ENCODE peak calls at places on chromosomes 5 and 9, in five cellular contexts. D, T, X, E and O are unnamed samples.

GRCh38 chr5:74903165-74903787 is 37.1 kb upstream of the FAM169A start:
- DNase-seq in D (peak), T (peak), X (peak), E (no peak), O (peak)

GRCh38 chr9:8733096-8733954 is 933.7 kb upstream of the DMAC1 start:
- DNase-seq in D (no peak), T (no peak), X (no peak), E (no peak), O (no peak)

GRCh38 chr5:54889826-54890225 is 95.6 kb downstream of the ESM1 start:
- DNase-seq in D (no peak), T (no peak), X (peak), E (no peak), O (no peak)

GRCh38 chr5:157729858-157730257 is 1.4 kb upstream of the THG1L start:
- DNase-seq in D (no peak), T (no peak), X (no peak), E (no peak), O (no peak)

GRCh38 chr5:149268928-149269557 is 2.6 kb upstream of the AFAP1L1 start:
- DNase-seq in D (no peak), T (no peak), X (peak), E (no peak), O (no peak)

GRCh38 chr5:55665065-55665464 is 47.1 kb downstream of the SLC38A9 start:
- DNase-seq in D (no peak), T (no peak), X (peak), E (peak), O (no peak)

GRCh38 chr9:112061152-112061740 is 113.9 kb downstream of the SUSD1 start:
- DNase-seq in D (peak), T (peak), X (peak), E (peak), O (peak)

GRCh38 chr9:135970128-135970815 is 9.1 kb upstream of the UBAC1 start:
- DNase-seq in D (no peak), T (no peak), X (no peak), E (no peak), O (no peak)

GRCh38 chr9:98074119-98074990 is 17.8 kb downstream of the NANS start:
- DNase-seq in D (peak), T (peak), X (peak), E (peak), O (no peak)

GRCh38 chr9:72872718-72873117 is 80.1 kb downstream of the ALDH1A1 start:
- DNase-seq in D (no peak), T (no peak), X (no peak), E (no peak), O (no peak)

GRCh38 chr9:34644766-34645314 is 1.6 kb upstream of the GALT start:
- DNase-seq in D (no peak), T (no peak), X (no peak), E (no peak), O (no peak)

GRCh38 chr5:145162641-145163040 is 672.5 kb downstream of the PRELID2 start:
- DNase-seq in D (no peak), T (no peak), X (no peak), E (no peak), O (no peak)

GRCh38 chr5:148615644-148616283 is 38.6 kb downstream of the HTR4 start:
- DNase-seq in D (no peak), T (no peak), X (peak), E (no peak), O (no peak)

GRCh38 chr9:96382839-96383164 is 709 bp downstream of the SLC35D2 start:
- DNase-seq in D (no peak), T (no peak), X (no peak), E (no peak), O (no peak)

GRCh38 chr5:149581192-149581861 is at the start of gene ARHGEF37:
- DNase-seq in D (peak), T (peak), X (peak), E (peak), O (peak)

GRCh38 chr5:112366987-112367386 is 52.1 kb downstream of the EPB41L4A start:
- DNase-seq in D (no peak), T (no peak), X (peak), E (no peak), O (no peak)

GRCh38 chr5:169091396-169091980 is 209.5 kb downstream of the SLIT3 start:
- DNase-seq in D (no peak), T (no peak), X (no peak), E (no peak), O (no peak)

GRCh38 chr5:32462618-32463017 is 18.1 kb upstream of the ZFR start:
- DNase-seq in D (no peak), T (no peak), X (peak), E (no peak), O (no peak)

GRCh38 chr5:50727149-50727496 is 60.7 kb downstream of the PARP8 start:
- DNase-seq in D (no peak), T (no peak), X (peak), E (no peak), O (no peak)

GRCh38 chr5:38845555-38846378 is at the start of gene OSMR:
- DNase-seq in D (no peak), T (peak), X (peak), E (peak), O (peak)

GRCh38 chr5:149128023-149128875 is 13.0 kb upstream of the ABLIM3 start:
- DNase-seq in D (no peak), T (no peak), X (peak), E (no peak), O (no peak)

GRCh38 chr5:173310861-173311515 is 17.2 kb downstream of the STC2 start:
- DNase-seq in D (no peak), T (no peak), X (peak), E (no peak), O (no peak)

GRCh38 chr5:168341178-168341577 is 49.7 kb downstream of the WWC1 start:
- DNase-seq in D (no peak), T (no peak), X (peak), E (no peak), O (no peak)

GRCh38 chr5:75368391-75368790 is 31.4 kb downstream of the HMGCR start:
- DNase-seq in D (no peak), T (no peak), X (peak), E (no peak), O (no peak)

GRCh38 chr9:17330097-17330496 is 195.3 kb downstream of the CNTLN start:
- DNase-seq in D (no peak), T (no peak), X (peak), E (no peak), O (no peak)

GRCh38 chr9:136400038-136400834 is at the start of gene SNAPC4:
- DNase-seq in D (peak), T (peak), X (peak), E (peak), O (no peak)

GRCh38 chr5:19235101-19235584 is 752.9 kb downstream of the CDH18 start:
- DNase-seq in D (no peak), T (no peak), X (no peak), E (no peak), O (no peak)

GRCh38 chr5:8316608-8317007 is 447.7 kb downstream of the MTRR start:
- DNase-seq in D (no peak), T (no peak), X (no peak), E (no peak), O (no peak)

GRCh38 chr5:172798422-172799215 is 27.6 kb upstream of the DUSP1 start:
- DNase-seq in D (no peak), T (peak), X (peak), E (peak), O (no peak)

GRCh38 chr5:147391781-147392180 is 118.1 kb downstream of the DPYSL3 start:
- DNase-seq in D (no peak), T (no peak), X (peak), E (peak), O (no peak)

GRCh38 chr5:161676109-161676508 is 9.4 kb upstream of the GABRA6 start:
- DNase-seq in D (no peak), T (no peak), X (no peak), E (no peak), O (no peak)

GRCh38 chr9:87389936-87390335 is 107.7 kb upstream of the DAPK1 start:
- DNase-seq in D (no peak), T (no peak), X (peak), E (no peak), O (no peak)

GRCh38 chr5:173538018-173538417 is 78.4 kb downstream of the BOD1 start:
- DNase-seq in D (no peak), T (no peak), X (no peak), E (no peak), O (no peak)

GRCh38 chr9:124040935-124041816 is 29.6 kb downstream of the LHX2 start:
- DNase-seq in D (peak), T (peak), X (peak), E (no peak), O (no peak)

GRCh38 chr9:73441890-73442818 is 290.5 kb downstream of the ANXA1 start:
- DNase-seq in D (no peak), T (no peak), X (peak), E (no peak), O (no peak)

GRCh38 chr5:170480277-170480676 is 23.5 kb upstream of the KCNIP1 start:
- DNase-seq in D (no peak), T (no peak), X (no peak), E (no peak), O (no peak)

GRCh38 chr9:135078361-135078821 is 9.1 kb upstream of the OLFM1 start:
- DNase-seq in D (no peak), T (no peak), X (no peak), E (no peak), O (peak)

GRCh38 chr9:69573666-69574456 is 98.3 kb downstream of the APBA1 start:
- DNase-seq in D (no peak), T (no peak), X (peak), E (no peak), O (no peak)

GRCh38 chr9:118222375-118222774 is 518.2 kb downstream of the TLR4 start:
- DNase-seq in D (no peak), T (no peak), X (no peak), E (no peak), O (no peak)

GRCh38 chr5:35745193-35745592 is 111.5 kb upstream of the IL7R start:
- DNase-seq in D (no peak), T (no peak), X (no peak), E (no peak), O (no peak)

GRCh38 chr5:35745666-35746065 is 111.0 kb upstream of the IL7R start:
- DNase-seq in D (no peak), T (no peak), X (no peak), E (no peak), O (no peak)

GRCh38 chr5:35741126-35741711 is 115.5 kb upstream of the IL7R start:
- DNase-seq in D (no peak), T (no peak), X (peak), E (no peak), O (no peak)

GRCh38 chr5:35743644-35744043 is 113.0 kb upstream of the IL7R start:
- DNase-seq in D (no peak), T (no peak), X (no peak), E (no peak), O (no peak)

GRCh38 chr5:35742006-35742405 is 114.7 kb upstream of the IL7R start:
- DNase-seq in D (no peak), T (no peak), X (peak), E (no peak), O (no peak)
- H3K27ac ChIP-seq in D (no peak), T (no peak), X (peak), E (no peak), O (peak)

DNA sequence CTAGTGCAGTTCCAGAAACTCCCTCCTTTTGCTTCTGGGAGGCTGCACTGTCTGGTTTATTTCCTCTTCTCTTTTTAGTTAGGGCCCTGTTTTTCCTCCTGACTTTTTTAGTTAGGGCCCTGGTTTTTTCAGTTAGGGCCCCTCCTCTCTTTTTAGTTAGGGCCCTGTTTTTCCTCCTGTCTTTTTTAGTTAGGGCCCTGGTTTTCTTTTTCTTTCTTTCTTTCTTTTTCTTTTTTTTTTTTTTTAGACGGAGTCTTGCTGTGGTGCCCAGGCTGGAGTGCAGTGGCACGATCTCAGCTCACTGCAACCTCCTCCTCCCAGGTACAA is 15.1 kb downstream of the GSN start:
- DNase-seq in D (no peak), T (no peak), X (no peak), E (no peak), O (no peak)
- H3K27ac ChIP-seq in D (no peak), T (peak), X (peak), E (peak), O (peak)

DNA sequence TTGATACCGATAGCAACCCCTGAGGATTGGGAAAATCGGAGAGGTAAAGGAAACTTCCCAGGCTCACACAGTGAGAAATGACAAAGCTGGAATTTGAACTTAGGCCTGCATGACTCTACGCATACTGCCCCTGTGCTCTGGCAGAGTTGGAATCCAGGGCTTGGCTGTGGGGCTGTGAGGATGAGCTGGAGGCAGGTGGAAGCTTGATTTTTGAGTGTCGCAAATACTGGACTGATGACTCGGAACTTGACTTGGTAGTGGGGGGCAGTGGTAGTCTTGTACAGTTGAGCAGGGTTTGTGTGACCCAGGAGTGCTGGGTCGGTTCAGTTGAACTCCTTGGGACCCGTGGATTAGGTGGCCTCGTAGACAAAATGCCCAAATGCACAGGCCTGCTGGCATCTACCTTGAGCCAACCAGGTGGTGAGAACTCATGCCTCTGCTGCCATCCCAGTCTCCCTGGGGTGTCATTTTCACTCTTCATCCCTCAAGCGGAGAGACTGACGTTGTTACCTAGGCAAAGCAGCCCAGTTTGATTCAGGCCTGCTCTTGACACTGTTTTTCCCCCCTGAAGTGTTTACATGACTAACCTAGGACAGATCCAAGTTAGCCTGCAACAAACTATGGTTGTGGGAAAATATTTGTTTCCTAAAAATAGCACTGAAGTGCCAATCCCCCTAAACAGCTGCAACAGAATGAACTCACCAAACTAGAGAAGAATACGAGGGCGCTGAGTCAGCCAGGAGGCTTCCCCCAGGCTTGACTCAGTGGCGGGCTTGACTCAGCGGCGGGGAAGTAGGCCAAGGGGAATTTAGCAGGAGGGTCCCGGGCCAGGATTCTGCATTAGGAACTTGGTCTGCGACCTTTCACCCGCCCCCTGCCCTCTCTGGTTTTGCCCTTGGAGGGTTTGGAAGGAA is 45.7 kb upstream of the ORM1 start:
- DNase-seq in D (no peak), T (peak), X (peak), E (no peak), O (peak)
- H3K27ac ChIP-seq in D (no peak), T (no peak), X (peak), E (no peak), O (peak)

GRCh38 chr5:91145233-91145620 is 237.9 kb downstream of the ARRDC3 start:
- DNase-seq in D (no peak), T (no peak), X (no peak), E (no peak), O (no peak)
- H3K27ac ChIP-seq in D (no peak), T (peak), X (no peak), E (peak), O (no peak)

GRCh38 chr5:96655506-96655905 is 6.7 kb upstream of the CAST start:
- DNase-seq in D (no peak), T (no peak), X (peak), E (no peak), O (no peak)

GRCh38 chr5:96657068-96657467 is 5.1 kb upstream of the CAST start:
- DNase-seq in D (no peak), T (no peak), X (peak), E (peak), O (peak)

GRCh38 chr5:96661101-96661840 is 905 bp upstream of the CAST start:
- DNase-seq in D (peak), T (no peak), X (peak), E (no peak), O (no peak)

GRCh38 chr5:96655085-96655484 is 7.1 kb upstream of the CAST start:
- DNase-seq in D (no peak), T (no peak), X (no peak), E (no peak), O (no peak)

DNA sequence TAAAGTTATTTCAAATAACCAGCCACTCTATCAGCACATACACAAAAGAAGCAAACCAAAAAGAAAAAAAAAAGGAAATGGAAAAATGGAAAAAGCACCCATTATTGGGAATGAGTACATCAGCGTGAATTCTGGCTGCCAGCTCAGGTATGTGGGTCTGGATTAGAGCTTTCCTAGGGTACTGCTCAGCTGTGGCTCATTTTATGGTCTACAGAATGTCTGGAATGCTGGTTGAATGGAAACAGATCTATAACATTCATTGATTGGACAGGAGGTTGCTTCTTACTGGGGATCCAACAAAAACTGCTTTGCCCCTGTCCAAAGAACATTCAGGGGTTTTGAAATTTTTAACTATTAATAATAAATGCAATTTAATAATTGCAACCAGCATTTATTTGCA is 3.9 kb upstream of the CAST start:
- DNase-seq in D (no peak), T (no peak), X (no peak), E (no peak), O (no peak)
- H3K27ac ChIP-seq in D (no peak), T (no peak), X (no peak), E (no peak), O (peak)

DNA sequence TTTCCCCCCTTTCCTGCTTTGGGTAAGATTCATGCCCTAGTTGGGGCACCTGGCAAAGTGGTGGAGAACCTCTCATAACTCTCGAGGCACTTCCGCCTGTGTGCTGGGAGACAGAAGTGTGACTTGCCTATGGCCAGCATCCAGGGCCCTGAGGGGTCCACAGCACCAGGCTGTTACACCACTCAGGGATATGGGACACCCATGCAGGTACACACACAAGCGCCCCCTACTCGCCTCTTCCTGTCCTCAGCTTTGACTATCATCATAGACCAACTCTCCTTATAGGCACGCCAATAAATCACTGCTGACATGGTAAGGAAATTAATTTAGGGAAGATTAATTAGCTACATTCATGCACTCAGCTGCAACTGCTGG is 45.4 kb downstream of the SHB start:
- DNase-seq in D (no peak), T (no peak), X (no peak), E (no peak), O (no peak)
- H3K27ac ChIP-seq in D (no peak), T (peak), X (peak), E (peak), O (peak)

DNA sequence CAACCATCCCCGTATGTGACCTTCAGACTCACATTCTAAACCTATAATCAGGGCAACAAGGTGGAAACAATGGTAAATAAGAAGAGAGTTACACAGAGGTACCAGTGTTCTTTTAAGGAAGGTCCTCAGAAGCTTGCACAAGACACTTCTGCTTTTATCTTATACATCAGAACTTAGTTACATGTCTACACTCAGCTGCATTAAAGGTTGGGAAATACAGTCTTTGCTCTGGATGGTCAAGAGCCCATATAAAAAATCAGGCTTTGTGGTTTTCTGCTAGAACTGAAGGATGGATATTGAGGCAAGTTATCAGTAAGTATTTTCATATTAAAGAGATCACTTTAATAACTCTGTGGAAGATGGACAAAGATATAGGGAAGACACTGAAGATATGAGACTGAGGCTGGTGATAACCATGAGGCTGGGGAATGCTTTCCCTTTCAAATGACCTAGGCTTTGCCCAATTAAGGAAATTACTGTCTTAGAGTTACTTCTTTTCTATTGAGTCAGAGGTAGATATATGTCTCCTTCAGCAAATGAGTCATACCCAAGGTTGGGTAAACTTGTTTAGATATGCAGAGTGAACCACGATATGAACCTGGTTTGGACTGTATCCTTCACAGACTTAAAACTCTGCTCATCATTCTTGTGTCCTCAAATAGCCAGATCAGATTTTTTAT is 87.0 kb upstream of the TNC start:
- DNase-seq in D (no peak), T (no peak), X (peak), E (no peak), O (no peak)
- H3K27ac ChIP-seq in D (no peak), T (no peak), X (peak), E (no peak), O (peak)